ENCODE peak calls at places on chromosomes 5 and 9, in four cellular contexts. G is K562, Y is left ventricle myocardium inferior, I is HepG2. X is an unnamed sample.

GRCh38 chr5:5104550-5104949 is 35.6 kb upstream of the ADAMTS16 start:
- DNase-seq in G (no peak), Y (no peak), I (no peak), X (no peak)

GRCh38 chr5:154857091-154857533 is 1.3 kb upstream of the CNOT8 start:
- DNase-seq in G (peak), Y (peak), I (no peak), X (peak)

GRCh38 chr5:77282337-77283027 is 72.0 kb downstream of the PDE8B start:
- DNase-seq in G (no peak), Y (no peak), I (no peak), X (no peak)

GRCh38 chr9:87910821-87911220 is 6.9 kb upstream of the SPATA31C1 start:
- DNase-seq in G (no peak), Y (no peak), I (no peak), X (no peak)

GRCh38 chr9:133786371-133786753 is 48.2 kb upstream of the SARDH start:
- DNase-seq in G (no peak), Y (no peak), I (no peak), X (no peak)

GRCh38 chr5:35029333-35029732 is 18.4 kb downstream of the AGXT2 start:
- DNase-seq in G (no peak), Y (no peak), I (no peak), X (no peak)

GRCh38 chr9:11417782-11418181 is 805.0 kb upstream of the PTPRD start:
- DNase-seq in G (no peak), Y (no peak), I (no peak), X (no peak)

GRCh38 chr5:160231789-160232342 is 2.6 kb downstream of the FABP6 start:
- DNase-seq in G (no peak), Y (no peak), I (no peak), X (no peak)

GRCh38 chr5:146765089-146765832 is 113.3 kb downstream of the PPP2R2B start:
- DNase-seq in G (no peak), Y (no peak), I (no peak), X (no peak)

GRCh38 chr5:158881076-158881880 is 218.4 kb downstream of the EBF1 start:
- DNase-seq in G (no peak), Y (no peak), I (no peak), X (no peak)

GRCh38 chr9:124126571-124127289 is 115.2 kb downstream of the LHX2 start:
- DNase-seq in G (peak), Y (peak), I (peak), X (peak)

GRCh38 chr9:108207611-108208051 is 648.2 kb downstream of the ACTL7B start:
- DNase-seq in G (no peak), Y (no peak), I (no peak), X (no peak)

GRCh38 chr5:175887463-175887862 is 16.1 kb downstream of the CPLX2 start:
- DNase-seq in G (no peak), Y (no peak), I (no peak), X (no peak)

GRCh38 chr9:4617752-4618151 is 44.3 kb upstream of the PLPP6 start:
- DNase-seq in G (no peak), Y (no peak), I (no peak), X (no peak)

GRCh38 chr9:18798518-18799290 is 234.3 kb downstream of the SAXO1 start:
- DNase-seq in G (no peak), Y (no peak), I (no peak), X (no peak)

GRCh38 chr5:169701910-169702451 is 64.9 kb downstream of the DOCK2 start:
- DNase-seq in G (peak), Y (no peak), I (no peak), X (no peak)

DNA sequence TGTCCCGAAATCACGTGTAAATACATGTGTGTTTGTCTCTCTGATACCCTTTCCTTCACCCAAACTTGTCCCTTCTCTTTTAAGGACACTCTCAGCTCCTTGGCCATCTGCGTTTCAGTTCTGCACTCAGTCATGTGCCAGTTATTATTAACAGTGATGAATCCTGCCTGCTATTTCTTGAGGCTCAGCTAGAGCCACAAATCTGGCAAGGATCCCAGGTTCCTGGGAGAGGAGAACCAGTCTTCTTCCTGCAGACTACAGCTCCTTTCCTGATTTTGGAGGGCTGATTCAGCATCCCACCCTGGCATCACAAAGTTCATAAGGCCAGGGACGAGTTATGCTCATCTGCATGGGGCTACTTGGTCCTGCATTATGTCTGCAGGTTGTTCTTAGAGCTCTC is 5.6 kb downstream of the MAMDC2 start:
- DNase-seq in G (no peak), Y (peak), I (no peak), X (peak)
- H3K4me3 ChIP-seq in G (no peak), Y (peak), I (no peak), X (no peak)

GRCh38 chr5:80251636-80252035 is 4.2 kb downstream of the SERINC5 start:
- DNase-seq in G (no peak), Y (no peak), I (no peak), X (no peak)
- H3K4me3 ChIP-seq in G (no peak), Y (no peak), I (peak), X (no peak)

GRCh38 chr9:35488019-35488418 is 1.9 kb upstream of the RUSC2 start:
- DNase-seq in G (no peak), Y (no peak), I (no peak), X (no peak)
- H3K4me3 ChIP-seq in G (no peak), Y (peak), I (peak), X (peak)

GRCh38 chr9:89179535-89179919 is 909 bp upstream of the SHC3 start:
- DNase-seq in G (no peak), Y (no peak), I (no peak), X (no peak)
- H3K4me3 ChIP-seq in G (no peak), Y (peak), I (peak), X (peak)

GRCh38 chr9:91451431-91452270 is 28.0 kb upstream of the NFIL3 start:
- DNase-seq in G (no peak), Y (no peak), I (no peak), X (no peak)
- H3K4me3 ChIP-seq in G (no peak), Y (no peak), I (no peak), X (no peak)

GRCh38 chr5:112195924-112196323 is 223.2 kb downstream of the EPB41L4A start:
- DNase-seq in G (no peak), Y (no peak), I (no peak), X (no peak)

GRCh38 chr5:112196574-112196973 is 222.5 kb downstream of the EPB41L4A start:
- DNase-seq in G (no peak), Y (no peak), I (no peak), X (no peak)

GRCh38 chr5:112192072-112192471 is 227.0 kb downstream of the EPB41L4A start:
- DNase-seq in G (no peak), Y (no peak), I (no peak), X (no peak)

GRCh38 chr5:112189328-112189840 is 229.7 kb downstream of the EPB41L4A start:
- DNase-seq in G (no peak), Y (no peak), I (no peak), X (no peak)

DNA sequence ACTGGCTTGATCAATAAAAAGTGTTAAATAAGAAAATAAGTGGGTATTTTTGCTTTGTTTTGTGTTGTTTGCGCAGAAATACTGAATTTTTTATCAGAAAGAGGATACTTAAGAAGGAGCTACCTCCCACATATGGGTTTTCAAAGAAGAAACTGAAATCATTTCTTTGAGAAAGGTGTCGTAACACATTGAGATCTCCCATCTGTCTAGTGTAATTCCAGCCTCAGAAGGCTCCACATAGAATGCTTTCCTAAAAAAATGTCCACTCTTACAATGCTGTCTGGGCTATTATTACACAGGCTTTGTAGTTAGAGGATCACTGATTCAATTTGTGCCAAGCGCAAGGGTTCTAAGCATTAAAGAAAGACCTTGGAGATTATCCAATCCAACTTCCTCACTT is 226.2 kb downstream of the EPB41L4A start:
- DNase-seq in G (no peak), Y (no peak), I (no peak), X (no peak)
- H3K4me3 ChIP-seq in G (no peak), Y (no peak), I (no peak), X (no peak)

DNA sequence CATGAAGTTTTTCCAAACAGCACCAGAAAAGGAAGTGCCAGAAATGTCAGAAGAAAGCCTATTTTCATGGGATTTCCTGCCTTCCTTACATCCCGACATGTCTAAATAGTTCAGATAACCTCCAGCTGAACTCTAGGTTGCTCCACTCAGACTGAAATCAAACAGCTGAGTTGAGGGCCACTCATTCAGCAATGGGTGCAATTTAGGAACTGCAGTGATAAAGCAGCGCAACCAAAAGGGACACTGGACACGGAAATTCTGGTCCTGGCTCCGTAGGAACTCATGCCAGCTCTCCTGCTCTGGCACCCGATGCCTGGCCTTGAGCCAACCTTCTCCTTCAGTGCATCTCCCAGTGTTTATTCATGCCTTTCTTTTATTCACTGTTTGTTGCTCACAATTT is 127.1 kb downstream of the PDE4D start:
- DNase-seq in G (no peak), Y (no peak), I (no peak), X (no peak)
- H3K4me3 ChIP-seq in G (no peak), Y (peak), I (no peak), X (peak)